ENCODE peak calls at places on chromosomes 16 and 17, in five cellular contexts. S is retinal pigment epithelial cell, L is ovary, Y is uterus, R is WTC11. B is an unnamed sample.

GRCh38 chr17:61179316-61179715 is 220.3 kb upstream of the TBX2 start:
- DNase-seq in S (no peak), L (no peak), R (no peak), Y (no peak), B (no peak)

GRCh38 chr17:58643147-58643546 is 48.7 kb downstream of the TEX14 start:
- DNase-seq in Y (no peak), L (no peak), R (no peak), S (no peak), B (no peak)

GRCh38 chr16:10886739-10887269 is 9.8 kb downstream of the CIITA start:
- DNase-seq in S (no peak), R (no peak), Y (no peak), L (no peak), B (no peak)

GRCh38 chr17:17420561-17421269 is 56.1 kb upstream of the MED9 start:
- DNase-seq in Y (peak), L (no peak), R (no peak), S (no peak), B (no peak)

GRCh38 chr17:33016920-33017319 is 25.3 kb downstream of the SPACA3 start:
- DNase-seq in R (no peak), S (no peak), L (no peak), Y (no peak), B (no peak)

GRCh38 chr17:77465358-77466041 is 324.7 kb downstream of the SEC14L1 start:
- DNase-seq in S (no peak), Y (no peak), L (no peak), R (no peak), B (peak)

GRCh38 chr16:57283214-57283955 is 1.1 kb downstream of the PLLP start:
- DNase-seq in Y (no peak), R (peak), L (no peak), S (no peak), B (no peak)

GRCh38 chr16:54657058-54657708 is 273.5 kb upstream of the IRX5 start:
- DNase-seq in S (no peak), L (no peak), Y (no peak), R (no peak), B (no peak)

GRCh38 chr17:42023524-42024349 is 3.8 kb downstream of the NKIRAS2 start:
- DNase-seq in Y (no peak), R (no peak), S (no peak), L (no peak), B (no peak)

GRCh38 chr17:79338589-79338988 is 264.0 kb downstream of the ENGASE start:
- DNase-seq in Y (no peak), L (no peak), S (no peak), R (no peak), B (no peak)

GRCh38 chr17:79965806-79966205 is 69.9 kb downstream of the TBC1D16 start:
- DNase-seq in R (no peak), L (peak), Y (peak), S (no peak), B (no peak)

GRCh38 chr17:4261452-4261851 is 2.3 kb downstream of the ANKFY1 start:
- DNase-seq in S (no peak), L (no peak), Y (no peak), R (no peak), B (no peak)

GRCh38 chr16:89701425-89702406 is at the start of gene SPATA2L:
- DNase-seq in L (peak), R (peak), Y (peak), S (no peak), B (peak)

GRCh38 chr16:3776316-3776715 is 59.0 kb upstream of the TRAP1 start:
- DNase-seq in L (no peak), Y (no peak), S (no peak), R (no peak), B (no peak)

GRCh38 chr16:7456221-7456620 is 123.6 kb downstream of the RBFOX1 start:
- DNase-seq in L (no peak), R (no peak), Y (no peak), S (no peak), B (no peak)

GRCh38 chr16:84043486-84044107 is 1.0 kb upstream of the SLC38A8 start:
- DNase-seq in L (no peak), Y (no peak), R (no peak), S (no peak), B (no peak)

GRCh38 chr17:62750502-62751349 is 57.4 kb downstream of the MARCHF10 start:
- DNase-seq in R (peak), S (no peak), Y (peak), L (peak), B (no peak)

GRCh38 chr17:39219647-39220154 is 6.0 kb downstream of the STAC2 start:
- DNase-seq in Y (no peak), L (no peak), S (no peak), R (no peak), B (no peak)

GRCh38 chr16:49019826-49020401 is 261.7 kb downstream of the CBLN1 start:
- DNase-seq in R (no peak), Y (no peak), L (no peak), S (no peak), B (no peak)

GRCh38 chr17:13475574-13476223 is 126.0 kb downstream of the HS3ST3A1 start:
- DNase-seq in R (no peak), L (no peak), Y (no peak), S (no peak), B (no peak)

GRCh38 chr16:27813591-27813990 is 249.9 kb downstream of the GSG1L start:
- DNase-seq in L (no peak), Y (no peak), S (no peak), R (no peak), B (no peak)

GRCh38 chr17:39735882-39736281 is 1.9 kb upstream of the GRB7 start:
- DNase-seq in R (no peak), S (no peak), L (no peak), Y (no peak), B (no peak)

GRCh38 chr16:11595908-11596504 is 9.3 kb upstream of the LITAF start:
- DNase-seq in S (no peak), R (no peak), Y (no peak), L (no peak), B (no peak)

GRCh38 chr17:57033296-57033695 is 51.8 kb upstream of the AKAP1 start:
- DNase-seq in S (no peak), L (no peak), Y (no peak), R (no peak), B (no peak)

GRCh38 chr16:12673466-12673865 is 130.2 kb downstream of the CPPED1 start:
- DNase-seq in Y (no peak), L (no peak), R (no peak), S (no peak), B (no peak)

GRCh38 chr16:83769397-83770008 is 38.3 kb upstream of the HSBP1 start:
- DNase-seq in R (no peak), Y (no peak), L (no peak), S (no peak), B (no peak)

GRCh38 chr17:21358682-21359482 is 17.3 kb upstream of the KCNJ12 start:
- DNase-seq in Y (no peak), R (no peak), L (no peak), S (no peak), B (no peak)

GRCh38 chr16:10077861-10078260 is 104.4 kb downstream of the GRIN2A start:
- DNase-seq in Y (no peak), S (no peak), L (no peak), R (no peak), B (no peak)

GRCh38 chr17:29124931-29125270 is 55.3 kb downstream of the MYO18A start:
- DNase-seq in Y (no peak), L (no peak), R (no peak), S (no peak), B (no peak)

GRCh38 chr16:55909876-55910275 is 34.7 kb upstream of the CES5A start:
- DNase-seq in R (no peak), S (no peak), L (no peak), Y (no peak), B (no peak)

GRCh38 chr17:79023886-79024771 is at the start of gene C1QTNF1:
- DNase-seq in S (no peak), R (peak), L (peak), Y (peak), B (peak)

GRCh38 chr16:3472878-3473595 is 22.3 kb downstream of the C16orf90 start:
- DNase-seq in R (no peak), S (no peak), L (no peak), Y (no peak), B (no peak)

GRCh38 chr16:66523861-66524354 is 26.0 kb downstream of the TK2 start:
- DNase-seq in S (no peak), L (no peak), Y (no peak), R (no peak), B (peak)

GRCh38 chr17:44345497-44346026 is 460 bp downstream of the GRN start:
- DNase-seq in R (peak), Y (peak), L (peak), S (peak), B (no peak)

GRCh38 chr17:4357030-4357635 is 9.3 kb downstream of the UBE2G1 start:
- DNase-seq in S (no peak), R (no peak), L (no peak), Y (no peak), B (no peak)

GRCh38 chr16:84178146-84178765 is 8.6 kb downstream of the TAF1C start:
- DNase-seq in R (no peak), Y (no peak), S (no peak), L (peak), B (no peak)

GRCh38 chr16:64089697-64090096 is 1032.2 kb downstream of the CDH11 start:
- DNase-seq in R (no peak), S (no peak), L (no peak), Y (no peak), B (no peak)

GRCh38 chr17:40451420-40451819 is 8.2 kb downstream of the IGFBP4 start:
- DNase-seq in Y (peak), R (no peak), L (peak), S (no peak), B (no peak)

DNA sequence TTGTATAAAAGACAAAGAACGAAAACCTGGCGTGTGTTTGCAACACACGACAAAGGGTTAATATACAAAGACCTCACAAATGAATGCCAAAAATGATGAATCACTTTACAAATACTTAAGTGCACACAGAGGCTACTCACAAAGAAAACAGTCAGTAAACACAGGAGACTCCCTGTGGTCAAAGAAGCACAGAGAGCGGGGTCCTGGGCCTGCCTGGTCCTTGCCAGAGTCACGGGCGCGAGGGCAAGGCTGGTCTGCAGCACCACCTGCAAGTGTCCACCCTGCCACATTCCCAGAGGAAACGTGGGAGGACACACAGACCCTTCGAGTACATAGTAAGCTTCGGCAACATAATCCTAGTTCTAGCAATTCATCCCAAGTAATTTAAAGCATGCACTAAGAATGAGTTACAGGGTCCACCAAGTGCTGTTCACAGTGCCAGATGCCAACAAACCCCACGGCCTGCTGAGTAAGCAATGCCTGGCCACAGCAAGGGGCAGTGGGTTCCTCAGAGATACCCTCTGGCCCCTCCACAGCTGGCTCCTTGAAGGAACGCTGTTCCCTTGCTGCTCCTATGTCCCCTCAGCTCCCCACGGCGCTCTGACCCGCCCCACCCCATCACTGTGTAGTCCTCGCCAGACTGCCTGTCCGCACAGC is 24.6 kb upstream of the FAAP100 start:
- DNase-seq in Y (no peak), R (no peak), L (no peak), S (peak), B (no peak)
- TF ChIP-seq CTCF in Y (no peak), R (no peak), L (no peak), S (peak), B (no peak)

GRCh38 chr16:88407042-88407420 is 24.3 kb downstream of the ZNF469 start:
- DNase-seq in Y (no peak), R (no peak), S (no peak), L (no peak), B (no peak)

GRCh38 chr16:88407807-88408206 is 25.0 kb downstream of the ZNF469 start:
- DNase-seq in S (no peak), Y (no peak), L (no peak), R (no peak), B (no peak)

GRCh38 chr16:88404769-88405168 is 22.0 kb downstream of the ZNF469 start:
- DNase-seq in S (no peak), R (no peak), Y (no peak), L (no peak), B (no peak)

GRCh38 chr16:88405325-88406060 is 22.7 kb downstream of the ZNF469 start:
- DNase-seq in S (no peak), R (no peak), L (peak), Y (peak), B (no peak)

DNA sequence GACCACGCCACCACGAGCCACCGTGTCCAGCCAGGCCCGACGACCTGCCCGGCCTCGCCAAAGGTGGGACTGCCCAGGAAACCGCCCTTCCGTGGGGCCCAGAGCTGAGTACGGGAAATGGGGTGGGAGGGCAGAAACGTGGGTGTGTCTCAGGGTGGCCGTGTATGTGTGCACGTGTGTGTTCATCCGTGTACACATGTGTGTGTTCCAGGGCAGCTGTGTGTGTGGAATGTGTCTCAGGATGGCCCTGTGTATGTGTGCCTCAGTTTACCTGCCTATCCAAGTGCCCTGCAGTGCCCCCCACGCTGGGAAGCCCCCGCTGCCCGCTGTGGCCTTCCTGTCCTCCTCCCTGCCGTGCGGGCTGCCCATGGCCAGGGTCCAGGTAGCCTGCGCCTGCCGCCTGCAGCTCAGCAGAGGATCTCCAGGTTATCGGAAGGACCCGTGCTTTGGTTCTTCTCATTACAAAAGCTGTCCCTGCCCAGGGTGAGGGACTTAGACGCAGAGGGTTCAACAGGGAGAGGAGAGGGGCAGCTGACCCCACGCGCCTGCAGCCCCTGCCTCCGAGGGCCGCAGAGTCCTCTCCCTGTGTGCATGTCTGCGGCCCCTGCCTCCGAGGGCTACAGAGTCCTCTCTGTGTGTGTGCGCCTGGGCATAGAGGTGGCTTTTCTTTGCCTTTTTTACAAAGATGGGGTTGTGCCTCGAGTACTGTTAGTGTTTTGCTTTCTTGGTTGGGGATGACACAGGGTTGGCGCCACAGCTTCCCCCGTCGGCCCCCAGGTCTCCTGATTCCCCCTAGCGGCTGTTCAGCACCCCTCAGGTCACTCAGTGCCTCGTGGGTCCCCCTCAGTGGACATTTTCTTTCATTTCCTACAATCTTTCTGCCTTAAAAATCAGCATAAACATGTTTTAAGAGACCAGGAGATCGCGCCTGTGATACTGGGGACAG is 23.6 kb downstream of the ZNF469 start:
- DNase-seq in S (no peak), Y (no peak), R (no peak), L (no peak), B (no peak)
- TF ChIP-seq CTCF in S (peak), Y (no peak), R (no peak), L (no peak), B (no peak)

GRCh38 chr16:80931661-80931984 is 75.1 kb downstream of the CMC2 start:
- DNase-seq in Y (no peak), L (no peak), S (no peak), R (no peak), B (no peak)
- TF ChIP-seq CTCF in Y (no peak), L (no peak), S (no peak), R (no peak), B (no peak)

GRCh38 chr17:36183001-36183810 is 6.8 kb upstream of the TBC1D3B start:
- DNase-seq in Y (peak), R (peak), S (peak), L (peak), B (peak)
- TF ChIP-seq CTCF in Y (no peak), R (no peak), S (no peak), L (no peak), B (no peak)

GRCh38 chr16:30843501-30843900 is 50.4 kb downstream of the BCL7C start:
- DNase-seq in R (no peak), L (no peak), Y (no peak), S (no peak), B (no peak)
- TF ChIP-seq CTCF in R (no peak), L (no peak), Y (no peak), S (no peak), B (no peak)

GRCh38 chr17:50184057-50184456 is 17.4 kb downstream of the COL1A1 start:
- DNase-seq in L (no peak), S (no peak), R (no peak), Y (no peak), B (no peak)

GRCh38 chr17:50184611-50185398 is 16.6 kb downstream of the COL1A1 start:
- DNase-seq in R (no peak), S (no peak), Y (peak), L (peak), B (peak)

GRCh38 chr17:50182783-50183438 is 17.1 kb downstream of the SGCA start:
- DNase-seq in S (no peak), L (no peak), Y (no peak), R (no peak), B (no peak)

GRCh38 chr17:50181601-50182345 is 16.0 kb downstream of the SGCA start:
- DNase-seq in Y (no peak), R (no peak), S (peak), L (no peak), B (no peak)

DNA sequence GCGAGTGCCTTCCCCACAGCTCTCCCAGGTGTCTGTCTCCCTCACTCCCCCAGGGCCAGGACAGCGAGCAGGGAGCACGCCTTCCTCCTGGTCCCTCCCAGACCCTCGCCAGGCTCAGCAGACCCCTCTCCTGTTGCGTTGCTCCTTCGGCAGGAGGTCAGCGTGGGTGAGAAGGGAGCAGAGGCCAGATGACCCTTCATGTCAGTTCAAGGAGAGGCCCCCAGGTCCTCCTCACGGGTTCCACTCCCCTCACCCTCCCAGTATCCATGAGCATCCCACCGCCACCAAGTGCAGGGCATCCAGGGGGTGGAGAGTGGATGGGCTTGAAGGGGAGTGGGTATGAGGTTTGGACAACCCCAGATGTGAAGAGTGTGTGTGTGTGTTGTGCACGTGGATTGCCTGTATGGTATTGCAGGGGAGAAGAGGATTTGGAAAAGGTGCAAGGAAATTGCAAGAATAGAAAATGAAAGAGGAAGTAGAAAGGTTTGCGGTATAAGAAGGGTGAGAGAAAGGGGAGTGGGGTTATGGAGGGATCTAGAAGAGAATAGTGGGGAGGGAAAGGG is 17.7 kb downstream of the SGCA start:
- DNase-seq in S (no peak), Y (no peak), R (no peak), L (no peak), B (peak)
- TF ChIP-seq CTCF in S (no peak), Y (no peak), R (no peak), L (no peak), B (no peak)

GRCh38 chr16:2296662-2297505 is 29.0 kb upstream of the RNPS1 start:
- DNase-seq in L (peak), S (peak), Y (no peak), R (peak), B (peak)
- TF ChIP-seq CTCF in L (no peak), S (peak), Y (no peak), R (peak), B (peak)

GRCh38 chr17:50539762-50540440 is 7.1 kb upstream of the SPATA20 start:
- DNase-seq in R (peak), L (no peak), Y (no peak), S (no peak), B (no peak)
- TF ChIP-seq CTCF in R (no peak), L (no peak), Y (no peak), S (no peak), B (no peak)

DNA sequence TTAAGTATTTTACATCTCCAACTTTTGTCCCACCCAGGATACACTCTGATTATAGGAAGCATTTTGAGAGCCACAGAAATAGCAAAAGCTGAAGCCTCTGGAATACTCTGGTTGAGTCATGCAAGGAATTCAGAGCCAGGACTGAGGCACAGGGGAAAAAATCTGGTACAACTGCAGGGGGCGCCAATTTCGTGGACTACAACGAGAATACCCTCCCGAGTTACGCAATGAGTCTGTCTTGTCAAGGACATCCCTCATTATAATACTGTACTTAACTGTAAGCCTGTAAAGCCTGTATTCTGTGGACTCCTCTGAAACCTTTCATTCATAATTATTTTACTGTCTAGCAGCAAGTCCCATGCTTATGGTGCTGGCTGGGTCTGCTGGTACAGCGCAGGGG is 7.8 kb downstream of the HOXB1 start:
- DNase-seq in R (no peak), L (no peak), S (no peak), Y (no peak), B (no peak)
- TF ChIP-seq CTCF in R (no peak), L (no peak), S (no peak), Y (no peak), B (no peak)

B was measured in GM13976.